ENCODE peak calls at places on chromosomes 4 and X, in four cellular contexts. One of them, this sample, is unnamed.

GRCh38 chrX:38727668-38728067 is 73.6 kb upstream of the MID1IP1 start:
- DNase-seq in neural crest cell: no peak
- DNase-seq in mucosa of gallbladder: no peak
- DNase-seq in hepatocyte: no peak
- DNase-seq in this sample: no peak

GRCh38 chrX:124033821-124034220 is 72.3 kb downstream of the STAG2 start:
- DNase-seq in hepatocyte: no peak
- DNase-seq in mucosa of gallbladder: no peak
- DNase-seq in neural crest cell: no peak
- DNase-seq in this sample: no peak

GRCh38 chrX:40096395-40097091 is 1.2 kb downstream of the BCOR start:
- DNase-seq in neural crest cell: no peak
- DNase-seq in hepatocyte: peak; percentile 68
- DNase-seq in mucosa of gallbladder: peak; percentile 37
- DNase-seq in this sample: peak; percentile 79

GRCh38 chrX:111687305-111687704 is 6.3 kb downstream of the ALG13 start:
- DNase-seq in neural crest cell: no peak
- DNase-seq in mucosa of gallbladder: no peak
- DNase-seq in hepatocyte: no peak
- DNase-seq in this sample: no peak

GRCh38 chr4:104860227-104861123 is 286.2 kb upstream of the TET2 start:
- DNase-seq in mucosa of gallbladder: peak; percentile 70
- DNase-seq in hepatocyte: peak; percentile 82
- DNase-seq in neural crest cell: peak; percentile 60
- DNase-seq in this sample: peak; percentile 84

GRCh38 chr4:171203425-171203824 is 609.8 kb upstream of the GALNTL6 start:
- DNase-seq in hepatocyte: no peak
- DNase-seq in mucosa of gallbladder: no peak
- DNase-seq in neural crest cell: no peak
- DNase-seq in this sample: peak; percentile 48

GRCh38 chr4:681736-682451 is 7.1 kb downstream of the SLC49A3 start:
- DNase-seq in neural crest cell: no peak
- DNase-seq in mucosa of gallbladder: no peak
- DNase-seq in hepatocyte: peak; percentile 62
- DNase-seq in this sample: peak; percentile 66

GRCh38 chrX:108088511-108088910 is 2.8 kb downstream of the PSMD10 start:
- DNase-seq in neural crest cell: no peak
- DNase-seq in mucosa of gallbladder: no peak
- DNase-seq in hepatocyte: peak; percentile 10
- DNase-seq in this sample: no peak

GRCh38 chrX:41981481-41982013 is 58.2 kb upstream of the CASK start:
- DNase-seq in mucosa of gallbladder: no peak
- DNase-seq in hepatocyte: no peak
- DNase-seq in neural crest cell: no peak
- DNase-seq in this sample: no peak

GRCh38 chrX:13794417-13794816 is 22.5 kb downstream of the GPM6B start:
- DNase-seq in hepatocyte: no peak
- DNase-seq in neural crest cell: no peak
- DNase-seq in mucosa of gallbladder: no peak
- DNase-seq in this sample: no peak

GRCh38 chr4:100369871-100370270 is 148.0 kb downstream of the EMCN start:
- DNase-seq in hepatocyte: no peak
- DNase-seq in mucosa of gallbladder: no peak
- DNase-seq in neural crest cell: no peak
- DNase-seq in this sample: no peak

GRCh38 chrX:87900320-87900908 is 382.8 kb downstream of the KLHL4 start:
- DNase-seq in neural crest cell: no peak
- DNase-seq in hepatocyte: no peak
- DNase-seq in mucosa of gallbladder: no peak
- DNase-seq in this sample: no peak

GRCh38 chr4:113686950-113687718 is 74.4 kb downstream of the CAMK2D start:
- DNase-seq in hepatocyte: no peak
- DNase-seq in mucosa of gallbladder: no peak
- DNase-seq in neural crest cell: no peak
- DNase-seq in this sample: no peak

This sample was measured in islet precursor cell.